ENCODE peak calls at places on chromosomes 7 and 10, in eight cellular contexts. A is cardiac fibroblast, Z is GM13977, F is GM13976, Q is Calu3, Y is pancreas, S is AG10803, I is heart right ventricle. J is an unnamed sample.

GRCh38 chr10:16105082-16105481 is 244.8 kb upstream of the MINDY3 start:
- DNase-seq in F (no peak), Y (no peak), Q (no peak), I (no peak), A (peak; percentile 32), S (no peak), Z (no peak), J (no peak)

GRCh38 chr10:95208702-95209391 is 14.8 kb downstream of the ACSM6 start:
- DNase-seq in F (no peak), Z (no peak), S (no peak), Q (no peak), Y (no peak), I (no peak), A (peak; percentile 37), J (no peak)

GRCh38 chr7:132656846-132657776 is 80.8 kb upstream of the PLXNA4 start:
- DNase-seq in Y (no peak), A (peak; percentile 18), F (peak; percentile 24), S (no peak), I (no peak), Z (no peak), Q (peak; percentile 9), J (peak; percentile 34)

GRCh38 chr10:62990126-62990525 is 143.0 kb upstream of the NRBF2 start:
- DNase-seq in Z (no peak), Q (no peak), A (peak; percentile 45), F (no peak), Y (no peak), I (no peak), S (no peak), J (no peak)

GRCh38 chr10:34514290-34514689 is 300.8 kb downstream of the PARD3 start:
- DNase-seq in Q (no peak), Y (no peak), A (no peak), Z (no peak), F (no peak), I (no peak), S (no peak), J (no peak)

GRCh38 chr7:1986366-1987083 is 246.2 kb downstream of the MAD1L1 start:
- DNase-seq in Z (no peak), F (no peak), A (no peak), Y (no peak), Q (no peak), S (no peak), I (no peak), J (peak; percentile 75)

GRCh38 chr7:78746261-78746660 is 707.2 kb downstream of the MAGI2 start:
- DNase-seq in Z (no peak), Q (no peak), F (no peak), A (no peak), I (no peak), Y (no peak), S (no peak), J (no peak)

GRCh38 chr7:70884446-70884764 is 247.5 kb upstream of the GALNT17 start:
- DNase-seq in F (no peak), Q (no peak), A (no peak), Z (no peak), I (no peak), Y (no peak), S (no peak), J (no peak)

GRCh38 chr7:135682191-135682590 is 19.9 kb downstream of the STMP1 start:
- DNase-seq in Y (no peak), F (no peak), Q (no peak), S (no peak), A (no peak), I (no peak), Z (no peak), J (no peak)

GRCh38 chr7:151810434-151811232 is 66.3 kb downstream of the PRKAG2 start:
- DNase-seq in Y (peak; percentile 46), Q (no peak), A (no peak), Z (no peak), S (no peak), F (no peak), I (no peak), J (no peak)

GRCh38 chr7:73901823-73902597 is 41.1 kb downstream of the TMEM270 start:
- DNase-seq in S (no peak), I (no peak), Z (no peak), A (no peak), Q (no peak), F (no peak), Y (no peak), J (no peak)

GRCh38 chr7:139752148-139752547 is 25.6 kb downstream of the HIPK2 start:
- DNase-seq in F (no peak), Y (no peak), A (no peak), I (no peak), Q (no peak), S (no peak), Z (no peak), J (no peak)

GRCh38 chr10:110737886-110738634 is 93.9 kb downstream of the RBM20 start:
- DNase-seq in A (peak; percentile 36), F (no peak), Q (no peak), S (peak; percentile 48), I (no peak), Z (no peak), Y (peak; percentile 28), J (no peak)

GRCh38 chr7:101251871-101252659 is 7.2 kb upstream of the FIS1 start:
- DNase-seq in Z (peak; percentile 96), A (peak; percentile 99), Q (peak; percentile 98), S (peak; percentile 98), F (peak; percentile 98), Y (peak; percentile 100), I (peak; percentile 99), J (peak; percentile 100)

GRCh38 chr7:142303650-142304049 is 45.8 kb upstream of the PRSS58 start:
- DNase-seq in F (no peak), I (no peak), S (no peak), A (peak; percentile 20), Q (no peak), Z (peak; percentile 23), Y (no peak), J (no peak)

GRCh38 chr10:133442191-133442966 is 11.4 kb upstream of the SCART1 start:
- DNase-seq in F (no peak), Y (no peak), A (no peak), Q (no peak), Z (no peak), I (no peak), S (no peak), J (peak; percentile 69)

GRCh38 chr10:133440633-133441285 is 13.0 kb upstream of the SCART1 start:
- DNase-seq in S (no peak), A (no peak), Y (peak; percentile 0), Z (no peak), I (no peak), F (no peak), Q (no peak), J (no peak)

GRCh38 chr10:133439517-133440461 is 14.0 kb upstream of the SCART1 start:
- DNase-seq in Q (no peak), A (no peak), F (peak; percentile 11), Y (peak; percentile 1), I (no peak), Z (no peak), S (no peak), J (no peak)

GRCh38 chr10:133441780-133442179 is 12.0 kb upstream of the SCART1 start:
- DNase-seq in Y (no peak), A (no peak), I (no peak), Z (no peak), Q (no peak), F (no peak), S (no peak), J (no peak)

GRCh38 chr10:133438711-133439273 is 14.4 kb upstream of the SPRN start:
- DNase-seq in Y (peak; percentile 5), F (peak; percentile 70), S (no peak), A (peak; percentile 49), Q (no peak), Z (peak; percentile 75), I (no peak), J (peak; percentile 41)
- TF ChIP-seq CTCF in Y (no peak), F (peak; percentile 11), S (peak; percentile 36), A (peak; percentile 15), Q (no peak), Z (peak; percentile 56), I (no peak), J (peak; percentile 57)

GRCh38 chr10:76429642-76430041 is 998.2 kb downstream of the LRMDA start:
- DNase-seq in F (no peak), Y (no peak), Q (no peak), I (peak; percentile 11), Z (no peak), S (no peak), A (no peak), J (no peak)
- TF ChIP-seq CTCF in F (no peak), Y (no peak), Q (no peak), I (no peak), Z (no peak), S (no peak), A (no peak), J (no peak)

GRCh38 chr10:32295027-32295426 is 51.9 kb downstream of the EPC1 start:
- DNase-seq in A (no peak), Y (no peak), F (no peak), S (no peak), Z (no peak), Q (no peak), I (no peak), J (no peak)
- TF ChIP-seq CTCF in A (no peak), Y (no peak), F (no peak), S (no peak), Z (no peak), Q (no peak), I (no peak), J (no peak)

GRCh38 chr10:122344741-122345258 is 29.7 kb upstream of the PLEKHA1 start:
- DNase-seq in F (no peak), Q (no peak), Y (no peak), A (peak; percentile 66), I (no peak), Z (no peak), S (peak; percentile 11), J (peak; percentile 12)

GRCh38 chr10:122343135-122343800 is 31.2 kb upstream of the PLEKHA1 start:
- DNase-seq in Q (no peak), A (no peak), Y (no peak), Z (no peak), S (no peak), I (no peak), F (no peak), J (no peak)

GRCh38 chr10:122341141-122341810 is 33.2 kb upstream of the PLEKHA1 start:
- DNase-seq in F (no peak), A (no peak), Z (no peak), Y (peak; percentile 41), S (no peak), I (peak; percentile 56), Q (no peak), J (no peak)

GRCh38 chr10:122343936-122344335 is 30.6 kb upstream of the PLEKHA1 start:
- DNase-seq in S (no peak), A (no peak), Z (no peak), Q (no peak), I (no peak), Y (no peak), F (no peak), J (no peak)

DNA sequence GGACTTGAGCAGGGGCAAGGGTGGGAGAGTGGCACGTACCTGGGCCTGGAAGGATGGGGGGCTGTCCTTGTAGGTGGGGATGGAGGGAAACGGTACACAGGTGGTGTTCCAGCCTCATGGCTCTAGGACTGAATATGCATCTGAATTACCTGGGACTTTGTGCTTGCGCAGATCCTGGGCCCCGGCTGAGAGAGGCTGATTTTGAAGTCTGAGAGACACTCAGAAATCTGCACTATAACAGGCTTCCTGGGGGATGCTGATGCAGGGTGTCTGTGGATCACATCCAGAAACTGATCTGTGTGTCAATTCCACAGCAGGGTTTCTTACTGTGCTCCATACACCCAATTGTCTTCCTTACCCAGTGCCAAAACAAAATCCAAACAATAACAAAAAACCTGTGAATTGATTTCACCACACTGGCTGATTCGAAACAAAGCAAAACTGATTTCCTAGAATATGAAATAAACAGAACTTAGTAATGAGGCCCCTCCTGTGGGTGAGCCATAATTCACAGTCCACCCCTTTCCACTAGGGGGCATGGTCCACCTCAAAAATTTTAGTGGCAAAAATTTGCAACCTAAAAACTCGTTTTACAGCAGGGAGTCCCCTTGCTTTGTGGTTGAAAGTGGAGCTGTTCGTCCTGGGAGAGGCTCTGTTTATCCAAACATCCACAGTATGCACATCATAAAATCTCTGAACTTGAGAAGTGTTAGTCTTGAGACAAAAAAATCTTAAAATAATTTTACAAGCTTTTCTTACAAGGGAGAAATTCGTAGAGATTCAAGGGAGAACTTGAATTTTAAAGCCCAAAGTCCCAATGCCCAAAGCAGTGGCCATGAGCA is 32.0 kb upstream of the PLEKHA1 start:
- DNase-seq in I (peak; percentile 61), Z (peak; percentile 58), Q (peak; percentile 51), S (peak; percentile 53), F (peak; percentile 65), A (peak; percentile 70), Y (peak; percentile 16), J (peak; percentile 74)
- TF ChIP-seq CTCF in I (peak; percentile 87), Z (peak; percentile 60), Q (peak; percentile 41), S (peak; percentile 91), F (peak; percentile 62), A (peak; percentile 76), Y (peak; percentile 68), J (peak; percentile 84)

J was measured in activated CD8-positive, alpha-beta T cell treated with anti-CD3 and anti-CD28 coated beads for 36 hours.